ENCODE peak calls at places on chromosome 5, in seven cellular contexts. H is A673, M is IMR-90, S is AG04450, P is spleen, U is mucosa of descending colon, T is Caco-2. D is an unnamed sample. For H3K9me3, the result is how much of the 10 kb centered on the place peaks cover.

GRCh38 chr5:12023614-12024241 is 119.5 kb upstream of the CTNND2 start:
- DNase-seq in H (peak), M (peak), S (no peak), P (no peak), U (peak), T (no peak), D (no peak)

GRCh38 chr5:130871346-130872086 is 293.5 kb downstream of the HINT1 start:
- DNase-seq in H (peak), M (peak), S (no peak), P (no peak), U (peak), T (no peak), D (no peak)

GRCh38 chr5:10323588-10324488 is 16.1 kb upstream of the CMBL start:
- DNase-seq in H (no peak), M (peak), S (no peak), P (no peak), U (no peak), T (no peak), D (no peak)

GRCh38 chr5:40746703-40747102 is 9.1 kb downstream of the TTC33 start:
- DNase-seq in H (no peak), M (peak), S (no peak), P (no peak), U (no peak), T (no peak), D (no peak)

GRCh38 chr5:62640437-62640836 is 61.8 kb downstream of the LRRC70 start:
- DNase-seq in H (no peak), M (no peak), S (no peak), P (no peak), U (no peak), T (no peak), D (no peak)

GRCh38 chr5:170488576-170488975 is 15.2 kb upstream of the KCNIP1 start:
- DNase-seq in H (no peak), M (no peak), S (no peak), P (no peak), U (no peak), T (no peak), D (no peak)

GRCh38 chr5:115460476-115460875 is 84.1 kb downstream of the FEM1C start:
- DNase-seq in H (no peak), M (peak), S (peak), P (no peak), U (no peak), T (no peak), D (peak)

GRCh38 chr5:40037703-40038102 is 612.9 kb upstream of the DAB2 start:
- DNase-seq in H (no peak), M (no peak), S (no peak), P (no peak), U (no peak), T (no peak), D (no peak)

GRCh38 chr5:93281980-93282772 is 298.8 kb downstream of the NR2F1-AS1 start:
- DNase-seq in H (no peak), M (no peak), S (no peak), P (no peak), U (no peak), T (no peak), D (no peak)

GRCh38 chr5:129905467-129906176 is 1.4 kb downstream of the CHSY3 start:
- DNase-seq in H (no peak), M (peak), S (no peak), P (no peak), U (peak), T (no peak), D (peak)

GRCh38 chr5:92222449-92222848 is 839.3 kb upstream of the ARRDC3 start:
- DNase-seq in H (peak), M (peak), S (no peak), P (no peak), U (no peak), T (no peak), D (no peak)

GRCh38 chr5:10243660-10244240 is 5.9 kb downstream of the ATPSCKMT start:
- DNase-seq in H (no peak), M (no peak), S (no peak), P (no peak), U (no peak), T (no peak), D (no peak)

GRCh38 chr5:87195104-87195581 is 72.5 kb upstream of the RASA1 start:
- DNase-seq in H (peak), M (peak), S (peak), P (no peak), U (no peak), T (no peak), D (no peak)

GRCh38 chr5:65796269-65796668 is 74.3 kb downstream of the NLN start:
- DNase-seq in H (no peak), M (peak), S (no peak), P (no peak), U (no peak), T (no peak), D (no peak)

GRCh38 chr5:131977212-131977604 is 31.7 kb upstream of the MEIKIN start:
- DNase-seq in H (no peak), M (no peak), S (no peak), P (no peak), U (no peak), T (no peak), D (no peak)

GRCh38 chr5:154937186-154937717 is 759 bp downstream of the GEMIN5 start:
- DNase-seq in H (no peak), M (peak), S (no peak), P (no peak), U (no peak), T (no peak), D (no peak)

GRCh38 chr5:62403411-62404250 is at the start of gene DIMT1:
- DNase-seq in H (peak), M (peak), S (peak), P (peak), U (peak), T (peak), D (peak)

GRCh38 chr5:138790684-138791083 is 37.5 kb downstream of the CTNNA1 start:
- DNase-seq in H (no peak), M (peak), S (no peak), P (no peak), U (no peak), T (no peak), D (no peak)

GRCh38 chr5:88606173-88606572 is 276.8 kb downstream of the MEF2C start:
- DNase-seq in H (no peak), M (no peak), S (no peak), P (no peak), U (no peak), T (no peak), D (no peak)

GRCh38 chr5:88606626-88607025 is 276.4 kb downstream of the MEF2C start:
- DNase-seq in H (no peak), M (no peak), S (no peak), P (no peak), U (no peak), T (no peak), D (no peak)

GRCh38 chr5:88607492-88607891 is 275.5 kb downstream of the MEF2C start:
- DNase-seq in H (no peak), M (no peak), S (no peak), P (no peak), U (no peak), T (no peak), D (no peak)

GRCh38 chr5:88613051-88613450 is 269.9 kb downstream of the MEF2C start:
- DNase-seq in H (no peak), M (no peak), S (no peak), P (no peak), U (no peak), T (no peak), D (no peak)

GRCh38 chr5:88610586-88610985 is 272.4 kb downstream of the MEF2C start:
- DNase-seq in H (no peak), M (no peak), S (no peak), P (no peak), U (no peak), T (no peak), D (no peak)
- TF ChIP-seq CTCF in H (no peak), M (no peak), S (no peak), P (no peak), U (no peak), T (no peak), D (no peak)

DNA sequence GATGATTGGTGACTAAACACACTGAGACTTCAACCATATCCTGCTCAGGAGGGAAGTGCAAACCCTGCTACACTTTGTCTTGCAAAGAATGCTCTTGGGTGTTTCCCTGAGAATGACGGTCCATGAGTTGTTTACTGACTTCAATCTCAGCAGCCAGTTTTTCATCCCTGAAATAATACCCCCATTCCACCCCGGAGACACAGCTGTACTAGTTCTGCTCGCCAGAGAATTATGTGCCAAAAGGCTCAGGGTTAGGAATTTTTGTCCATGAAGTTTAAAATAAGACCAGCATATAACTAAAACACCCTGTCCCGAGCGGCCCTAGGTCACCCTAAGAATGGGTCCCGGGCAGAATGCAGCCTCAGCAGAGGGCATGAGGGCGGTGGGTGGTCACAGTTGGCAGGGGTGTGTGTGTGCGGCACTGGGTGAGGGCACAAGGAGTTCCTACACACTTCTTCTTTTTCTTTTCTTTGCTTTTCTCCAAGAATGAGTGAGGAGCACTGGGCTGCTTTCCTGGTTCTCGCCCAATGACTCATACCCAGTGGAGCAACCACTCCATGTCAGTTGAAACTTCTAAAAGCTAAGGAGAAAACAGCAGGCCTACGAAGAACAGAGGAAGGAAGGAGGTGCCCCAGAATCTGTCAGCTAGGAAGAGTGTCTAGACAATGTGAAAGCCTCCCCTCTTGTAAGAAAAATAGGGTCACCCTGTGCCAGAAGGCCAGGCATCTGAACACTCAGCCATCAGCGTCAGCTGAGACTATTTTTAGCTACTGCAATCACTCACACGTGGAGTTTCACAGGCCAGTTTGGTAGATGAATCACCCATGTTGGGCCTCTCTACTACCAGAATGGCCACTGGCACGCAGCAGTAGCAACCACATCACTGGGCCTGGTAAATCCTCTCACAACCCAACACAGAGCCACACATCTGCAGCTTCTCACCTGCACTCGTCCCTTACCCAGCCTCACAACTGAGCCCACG is 105.9 kb downstream of the DPYSL3 start:
- DNase-seq in H (no peak), M (peak), S (peak), P (no peak), U (peak), T (no peak), D (peak)
- H3K4me3 ChIP-seq in H (no peak), M (peak), S (peak), P (no peak), U (no peak), T (no peak), D (no peak)

DNA sequence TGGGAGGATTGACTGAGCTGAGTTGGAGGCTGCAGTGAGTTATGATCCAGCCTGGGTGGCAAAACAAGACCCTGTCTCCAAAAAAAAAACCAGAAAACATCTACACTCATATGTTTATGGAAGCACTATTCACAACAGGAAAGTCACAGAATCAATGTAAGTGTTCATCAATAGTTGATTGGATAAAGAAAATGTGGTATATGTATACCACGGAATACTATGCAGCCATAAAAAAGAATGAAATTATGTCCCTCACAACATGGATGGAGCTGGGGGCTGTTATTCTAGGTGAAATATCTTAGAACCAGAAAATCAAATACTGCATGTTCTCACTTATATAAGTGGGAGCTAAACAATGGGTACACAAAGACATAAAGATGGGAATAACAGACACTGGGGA is 2.8 kb upstream of the SLC25A2 start:
- DNase-seq in H (no peak), M (no peak), S (no peak), P (no peak), U (no peak), T (no peak), D (no peak)
- H3K9me3 ChIP-seq in H (under half), M (under half), S (under half), P (half or more), U (half or more), T (under half), D (under half)

GRCh38 chr5:172939045-172939444 is 20.2 kb upstream of the RPL26L1 start:
- DNase-seq in H (peak), M (peak), S (no peak), P (peak), U (peak), T (peak), D (peak)
- TF ChIP-seq CTCF in H (peak), M (peak), S (peak), P (no peak), U (no peak), T (peak), D (no peak)

GRCh38 chr5:144028644-144029043 is 141.8 kb downstream of the YIPF5 start:
- DNase-seq in H (peak), M (peak), S (peak), P (no peak), U (no peak), T (no peak), D (no peak)
- H3K4me3 ChIP-seq in H (no peak), M (no peak), S (peak), P (no peak), U (no peak), T (no peak), D (no peak)

DNA sequence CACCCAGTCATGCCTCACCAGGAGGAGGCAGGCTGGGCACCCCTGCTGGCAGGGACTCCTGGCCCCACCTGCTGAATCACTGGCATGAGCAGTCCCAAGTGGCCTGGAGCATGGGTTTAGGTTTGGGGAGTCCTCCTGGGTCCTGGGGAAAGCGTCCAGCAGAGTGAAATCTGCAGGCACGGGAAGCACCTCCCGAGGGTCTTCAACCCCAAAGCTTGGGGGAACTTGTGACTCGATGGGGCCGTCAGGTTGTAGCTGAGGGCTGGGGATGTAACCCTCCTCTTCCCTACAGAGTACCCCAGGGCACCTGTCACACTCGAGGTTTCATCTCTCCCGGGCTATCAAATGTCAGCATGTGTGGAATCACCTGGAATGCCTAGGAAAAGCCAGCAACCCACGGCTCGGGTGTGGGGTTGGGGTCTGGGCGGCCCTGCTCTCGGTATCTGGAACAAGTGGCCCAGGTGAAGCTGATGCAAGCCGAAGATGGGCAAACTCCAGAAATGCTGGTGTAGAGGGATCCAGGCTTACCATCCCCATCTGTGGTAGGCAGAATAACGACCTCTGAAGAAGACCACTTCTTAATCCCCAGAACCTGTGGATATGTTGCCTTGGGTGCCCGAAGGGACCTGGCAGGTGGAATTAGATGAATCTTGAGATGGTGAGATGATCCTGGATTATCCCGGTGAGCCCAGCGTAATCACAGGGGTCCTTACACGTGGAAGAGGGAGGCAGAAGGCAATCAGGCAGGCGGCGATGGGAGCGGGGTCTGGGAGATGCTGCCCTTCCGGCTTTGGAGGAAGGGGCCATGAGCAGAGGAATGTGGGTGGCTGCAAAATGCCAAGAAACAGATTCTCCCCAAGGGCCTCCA is 6.1 kb upstream of the RASGEF1C start:
- DNase-seq in H (no peak), M (no peak), S (no peak), P (peak), U (no peak), T (no peak), D (no peak)
- H3K9me3 ChIP-seq in H (under half), M (under half), S (under half), P (half or more), U (under half), T (under half), D (under half)

D was measured in left lung.